ENCODE peak calls at places on chromosomes 13 and 19, in eight cellular contexts. One of them, this sample, is unnamed.

GRCh38 chr13:84745051-84745551 is 862.8 kb upstream of the SLITRK1 start:
- DNase-seq in HT1080: no peak
- DNase-seq in NCI-H2081: no peak
- DNase-seq in stimulated activated CD4-positive, alpha-beta T cell treated with anti-CD3 and anti-CD28 coated beads, Interleukin-4, amount 100 ng/mL, for 24 hours: no peak
- DNase-seq in A172: no peak
- DNase-seq in ascending aorta: no peak
- DNase-seq in NCI-H1694: no peak
- DNase-seq in SK-N-SH: no peak
- DNase-seq in this sample: no peak

GRCh38 chr13:49731766-49732165 is 40.5 kb upstream of the EBPL start:
- DNase-seq in HT1080: peak
- DNase-seq in NCI-H2081: no peak
- DNase-seq in stimulated activated CD4-positive, alpha-beta T cell treated with anti-CD3 and anti-CD28 coated beads, Interleukin-4, amount 100 ng/mL, for 24 hours: no peak
- DNase-seq in A172: peak
- DNase-seq in ascending aorta: no peak
- DNase-seq in NCI-H1694: no peak
- DNase-seq in SK-N-SH: no peak
- DNase-seq in this sample: no peak

GRCh38 chr19:39917561-39918182 is 16.8 kb downstream of the FCGBP start:
- DNase-seq in HT1080: no peak
- DNase-seq in NCI-H2081: no peak
- DNase-seq in stimulated activated CD4-positive, alpha-beta T cell treated with anti-CD3 and anti-CD28 coated beads, Interleukin-4, amount 100 ng/mL, for 24 hours: no peak
- DNase-seq in A172: no peak
- DNase-seq in ascending aorta: no peak
- DNase-seq in NCI-H1694: no peak
- DNase-seq in SK-N-SH: no peak
- DNase-seq in this sample: no peak

GRCh38 chr19:44959691-44960090 is 4.5 kb downstream of the CLPTM1 start:
- DNase-seq in HT1080: no peak
- DNase-seq in NCI-H2081: no peak
- DNase-seq in stimulated activated CD4-positive, alpha-beta T cell treated with anti-CD3 and anti-CD28 coated beads, Interleukin-4, amount 100 ng/mL, for 24 hours: no peak
- DNase-seq in A172: no peak
- DNase-seq in ascending aorta: no peak
- DNase-seq in NCI-H1694: no peak
- DNase-seq in SK-N-SH: no peak
- DNase-seq in this sample: no peak

GRCh38 chr13:44617648-44618047 is 41.5 kb upstream of the TSC22D1 start:
- DNase-seq in HT1080: no peak
- DNase-seq in NCI-H2081: no peak
- DNase-seq in stimulated activated CD4-positive, alpha-beta T cell treated with anti-CD3 and anti-CD28 coated beads, Interleukin-4, amount 100 ng/mL, for 24 hours: no peak
- DNase-seq in A172: no peak
- DNase-seq in ascending aorta: no peak
- DNase-seq in NCI-H1694: no peak
- DNase-seq in SK-N-SH: no peak
- DNase-seq in this sample: no peak

GRCh38 chr13:96020155-96020575 is 33.0 kb downstream of the UGGT2 start:
- DNase-seq in HT1080: peak
- DNase-seq in NCI-H2081: peak
- DNase-seq in stimulated activated CD4-positive, alpha-beta T cell treated with anti-CD3 and anti-CD28 coated beads, Interleukin-4, amount 100 ng/mL, for 24 hours: no peak
- DNase-seq in A172: peak
- DNase-seq in ascending aorta: no peak
- DNase-seq in NCI-H1694: peak
- DNase-seq in SK-N-SH: peak
- DNase-seq in this sample: no peak

GRCh38 chr19:54952591-54953344 is 5.4 kb upstream of the NLRP7 start:
- DNase-seq in HT1080: peak
- DNase-seq in NCI-H2081: no peak
- DNase-seq in stimulated activated CD4-positive, alpha-beta T cell treated with anti-CD3 and anti-CD28 coated beads, Interleukin-4, amount 100 ng/mL, for 24 hours: no peak
- DNase-seq in A172: peak
- DNase-seq in ascending aorta: no peak
- DNase-seq in NCI-H1694: no peak
- DNase-seq in SK-N-SH: no peak
- DNase-seq in this sample: no peak

GRCh38 chr19:5072115-5072514 is 103.2 kb downstream of the KDM4B start:
- DNase-seq in HT1080: no peak
- DNase-seq in NCI-H2081: no peak
- DNase-seq in stimulated activated CD4-positive, alpha-beta T cell treated with anti-CD3 and anti-CD28 coated beads, Interleukin-4, amount 100 ng/mL, for 24 hours: no peak
- DNase-seq in A172: no peak
- DNase-seq in ascending aorta: no peak
- DNase-seq in NCI-H1694: no peak
- DNase-seq in SK-N-SH: no peak
- DNase-seq in this sample: no peak

GRCh38 chr19:16661480-16662034 is 618 bp downstream of the TMEM38A start:
- DNase-seq in HT1080: no peak
- DNase-seq in NCI-H2081: peak
- DNase-seq in stimulated activated CD4-positive, alpha-beta T cell treated with anti-CD3 and anti-CD28 coated beads, Interleukin-4, amount 100 ng/mL, for 24 hours: no peak
- DNase-seq in A172: no peak
- DNase-seq in ascending aorta: no peak
- DNase-seq in NCI-H1694: no peak
- DNase-seq in SK-N-SH: peak
- DNase-seq in this sample: no peak

GRCh38 chr13:30745917-30746686 is 10.8 kb downstream of the ALOX5AP start:
- DNase-seq in HT1080: no peak
- DNase-seq in NCI-H2081: no peak
- DNase-seq in stimulated activated CD4-positive, alpha-beta T cell treated with anti-CD3 and anti-CD28 coated beads, Interleukin-4, amount 100 ng/mL, for 24 hours: no peak
- DNase-seq in A172: no peak
- DNase-seq in ascending aorta: no peak
- DNase-seq in NCI-H1694: no peak
- DNase-seq in SK-N-SH: peak
- DNase-seq in this sample: no peak

GRCh38 chr19:39212377-39212742 is 8.3 kb upstream of the SYCN start:
- DNase-seq in HT1080: peak
- DNase-seq in NCI-H2081: peak
- DNase-seq in stimulated activated CD4-positive, alpha-beta T cell treated with anti-CD3 and anti-CD28 coated beads, Interleukin-4, amount 100 ng/mL, for 24 hours: peak
- DNase-seq in A172: peak
- DNase-seq in ascending aorta: no peak
- DNase-seq in NCI-H1694: no peak
- DNase-seq in SK-N-SH: peak
- DNase-seq in this sample: peak

GRCh38 chr13:108733141-108733540 is 103.7 kb downstream of the MYO16 start:
- DNase-seq in HT1080: no peak
- DNase-seq in NCI-H2081: no peak
- DNase-seq in stimulated activated CD4-positive, alpha-beta T cell treated with anti-CD3 and anti-CD28 coated beads, Interleukin-4, amount 100 ng/mL, for 24 hours: no peak
- DNase-seq in A172: no peak
- DNase-seq in ascending aorta: no peak
- DNase-seq in NCI-H1694: no peak
- DNase-seq in SK-N-SH: no peak
- DNase-seq in this sample: no peak

This sample was measured in activated CD4-positive, alpha-beta memory T cell treated with anti-CD3 and anti-CD28 coated beads, Interleukin-2, amount 10 ng/mL, durations not matched to agents 7 days and 5 days.